ENCODE peak calls at places on chromosomes 11 and 22, in six cellular contexts. Q, H, K, E, L and J are unnamed samples.

GRCh38 chr11:86743223-86744118 is 56.9 kb upstream of the PRSS23 start:
- DNase-seq in Q (peak; percentile 57), H (peak; percentile 76), K (peak; percentile 100), E (no peak), L (no peak), J (no peak)

GRCh38 chr11:130315354-130315970 is 745 bp upstream of the ZBTB44 start:
- DNase-seq in Q (no peak), H (no peak), K (no peak), E (peak; percentile 13), L (peak; percentile 52), J (peak; percentile 12)

GRCh38 chr11:72617080-72617744 is 57.0 kb downstream of the PDE2A start:
- DNase-seq in Q (no peak), H (peak; percentile 2), K (peak; percentile 13), E (peak; percentile 59), L (no peak), J (no peak)

GRCh38 chr11:10480026-10480425 is 25.0 kb downstream of the AMPD3 start:
- DNase-seq in Q (no peak), H (no peak), K (no peak), E (no peak), L (no peak), J (no peak)

GRCh38 chr11:1827095-1827797 is 7.5 kb upstream of the SYT8 start:
- DNase-seq in Q (peak; percentile 73), H (no peak), K (peak; percentile 28), E (peak; percentile 64), L (no peak), J (no peak)

GRCh38 chr11:108937756-108938155 is 272.9 kb downstream of the DDX10 start:
- DNase-seq in Q (no peak), H (no peak), K (no peak), E (no peak), L (no peak), J (no peak)

GRCh38 chr22:35258144-35258988 is 1.1 kb downstream of the HMGXB4 start:
- DNase-seq in Q (peak; percentile 16), H (no peak), K (peak; percentile 24), E (no peak), L (peak; percentile 11), J (no peak)

GRCh38 chr11:123328281-123328680 is 101.8 kb upstream of the GRAMD1B start:
- DNase-seq in Q (no peak), H (no peak), K (no peak), E (no peak), L (no peak), J (no peak)